ENCODE peak calls at places on chromosomes 7 and 10, in six cellular contexts. V, P, R, N, X and C are unnamed samples.

GRCh38 chr7:81267508-81267907 is 348.7 kb upstream of the SEMA3C start:
- DNase-seq in P (peak), V (no peak), N (no peak), R (peak), X (no peak), C (no peak)

GRCh38 chr10:34702093-34702952 is 112.8 kb downstream of the PARD3 start:
- DNase-seq in N (no peak), R (no peak), X (no peak), V (no peak), P (no peak), C (peak)

GRCh38 chr7:123675092-123675473 is 19.4 kb downstream of the LMOD2 start:
- DNase-seq in R (peak), N (no peak), P (no peak), X (peak), V (no peak), C (no peak)

GRCh38 chr7:19677201-19677600 is 31.6 kb downstream of the POLR1F start:
- DNase-seq in P (no peak), X (peak), N (no peak), V (no peak), R (no peak), C (no peak)

GRCh38 chr10:81838950-81839349 is 36.0 kb upstream of the NRG3 start:
- DNase-seq in X (peak), P (peak), R (no peak), V (peak), N (no peak), C (peak)

GRCh38 chr7:37287093-37287492 is 161.6 kb downstream of the ELMO1 start:
- DNase-seq in N (no peak), V (no peak), R (no peak), X (peak), P (no peak), C (no peak)

GRCh38 chr10:104209575-104210198 is 22.5 kb downstream of the CFAP43 start:
- DNase-seq in V (peak), X (peak), N (no peak), P (peak), R (peak), C (peak)

GRCh38 chr10:6195376-6195775 is 7.4 kb upstream of the PFKFB3 start:
- DNase-seq in X (no peak), V (no peak), R (peak), P (no peak), N (no peak), C (no peak)

GRCh38 chr7:57399251-57399940 is 50.6 kb upstream of the ZNF716 start:
- DNase-seq in V (no peak), X (no peak), P (no peak), R (no peak), N (no peak), C (no peak)

GRCh38 chr10:74977913-74978847 is 133.3 kb upstream of the SAMD8 start:
- DNase-seq in N (no peak), R (no peak), X (no peak), V (no peak), P (no peak), C (no peak)

GRCh38 chr7:54541941-54542618 is at the start of gene VSTM2A:
- DNase-seq in X (no peak), R (no peak), V (peak), N (no peak), P (peak), C (peak)

GRCh38 chr10:114709966-114710365 is 51.9 kb upstream of the ABLIM1 start:
- DNase-seq in P (no peak), R (peak), N (no peak), X (no peak), V (no peak), C (no peak)

GRCh38 chr10:78729366-78729765 is 339.4 kb upstream of the ZMIZ1 start:
- DNase-seq in X (no peak), P (no peak), N (no peak), R (no peak), V (no peak), C (no peak)

GRCh38 chr10:32661346-32661745 is 215.4 kb downstream of the CCDC7 start:
- DNase-seq in R (no peak), N (no peak), V (no peak), P (no peak), X (no peak), C (no peak)

GRCh38 chr7:135486258-135486657 is 23.6 kb downstream of the CNOT4 start:
- DNase-seq in N (no peak), R (peak), X (no peak), P (no peak), V (no peak), C (no peak)

GRCh38 chr10:127999291-127999690 is 92.4 kb downstream of the PTPRE start:
- DNase-seq in R (no peak), P (no peak), V (no peak), X (no peak), N (no peak), C (no peak)

GRCh38 chr10:14244147-14244546 is 86.6 kb downstream of the FRMD4A start:
- DNase-seq in N (no peak), P (peak), V (peak), X (no peak), R (peak), C (no peak)

GRCh38 chr10:102246261-102246660 is 929 bp downstream of the GBF1 start:
- DNase-seq in N (no peak), P (no peak), X (peak), R (peak), V (no peak), C (no peak)

GRCh38 chr10:132700168-132701098 is 85.5 kb downstream of the NKX6-2 start:
- DNase-seq in P (no peak), V (peak), X (peak), R (peak), N (no peak), C (no peak)

GRCh38 chr10:27746364-27747095 is 911 bp upstream of the MKX start:
- DNase-seq in N (no peak), R (no peak), V (peak), X (peak), P (no peak), C (no peak)

GRCh38 chr7:103031781-103032180 is 42.8 kb downstream of the FBXL13 start:
- DNase-seq in P (no peak), V (no peak), N (no peak), X (peak), R (peak), C (no peak)

DNA sequence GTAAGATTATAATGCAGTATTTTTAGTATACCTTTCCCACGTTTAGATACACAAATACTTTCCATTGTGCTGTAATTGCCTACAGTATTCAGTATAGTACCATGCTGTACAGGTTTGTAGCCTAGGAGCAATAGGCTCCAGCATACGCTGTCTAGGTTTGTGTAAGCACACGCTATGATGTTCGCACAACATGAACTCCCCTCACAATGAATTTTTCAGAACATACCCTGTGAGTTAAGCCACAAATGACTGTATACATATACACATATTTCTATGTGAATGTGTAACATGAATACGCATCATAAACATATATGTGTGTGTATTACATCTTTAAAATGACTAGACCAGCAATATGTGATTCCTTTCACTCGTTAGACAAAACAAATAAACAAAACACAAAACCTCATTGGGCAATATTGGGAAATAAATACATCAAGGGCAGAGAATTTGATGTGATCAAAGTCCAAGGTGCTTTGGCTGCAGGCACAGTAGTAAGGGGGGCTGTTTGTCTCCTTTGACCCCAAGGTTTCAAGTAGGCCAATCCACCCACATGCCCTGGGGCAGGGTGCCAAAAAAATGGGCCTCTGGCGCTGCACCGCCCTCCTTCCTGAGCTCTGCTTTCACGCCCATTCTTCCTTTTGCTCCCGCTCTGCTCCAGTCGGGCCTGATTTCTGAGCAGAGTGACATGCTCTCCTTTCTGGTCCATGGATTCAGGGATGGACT is 33.9 kb downstream of the CHN2 start:
- DNase-seq in R (no peak), V (no peak), P (no peak), X (no peak), N (no peak), C (no peak)
- H2AK5ac ChIP-seq in R (no peak), V (no peak), P (no peak), X (no peak), N (no peak), C (no peak)

GRCh38 chr10:62466590-62466989 is 92.4 kb downstream of the ZNF365 start:
- DNase-seq in X (no peak), N (no peak), P (no peak), R (no peak), V (no peak), C (no peak)

GRCh38 chr10:62463364-62463763 is 89.2 kb downstream of the ZNF365 start:
- DNase-seq in V (no peak), X (no peak), R (no peak), N (no peak), P (no peak), C (no peak)

GRCh38 chr10:62471718-62472117 is 97.5 kb downstream of the ZNF365 start:
- DNase-seq in P (no peak), V (no peak), X (no peak), N (no peak), R (peak), C (no peak)

GRCh38 chr10:62464308-62464707 is 90.1 kb downstream of the ZNF365 start:
- DNase-seq in P (no peak), N (no peak), R (peak), V (no peak), X (peak), C (no peak)

GRCh38 chr10:62467509-62467908 is 93.3 kb downstream of the ZNF365 start:
- DNase-seq in R (peak), V (no peak), P (no peak), N (no peak), X (no peak), C (no peak)
- H2BK15ac ChIP-seq in R (no peak), V (no peak), P (no peak), N (no peak), X (no peak), C (no peak)

GRCh38 chr10:118243907-118244306 is 98.2 kb downstream of the FAM204A start:
- DNase-seq in N (no peak), X (no peak), V (no peak), R (no peak), P (no peak), C (no peak)
- H3K4ac ChIP-seq in N (no peak), X (no peak), V (no peak), R (no peak), P (no peak), C (no peak)

GRCh38 chr7:92834661-92835139 is 1.7 kb downstream of the CDK6 start:
- DNase-seq in R (no peak), V (peak), X (peak), P (peak), N (no peak), C (peak)
- H2AK5ac ChIP-seq in R (peak), V (no peak), X (no peak), P (no peak), N (no peak), C (peak)

GRCh38 chr7:149868638-149869290 is 5.0 kb upstream of the ATP6V0E2 start:
- DNase-seq in R (no peak), P (no peak), V (no peak), N (no peak), X (no peak), C (no peak)

GRCh38 chr7:149866139-149866785 is 7.5 kb upstream of the ATP6V0E2 start:
- DNase-seq in P (no peak), V (no peak), X (no peak), N (no peak), R (no peak), C (no peak)

GRCh38 chr7:149867762-149868637 is 5.8 kb upstream of the ATP6V0E2 start:
- DNase-seq in V (no peak), P (no peak), R (no peak), N (no peak), X (no peak), C (no peak)

GRCh38 chr7:149865437-149865836 is 8.3 kb upstream of the ATP6V0E2 start:
- DNase-seq in N (no peak), P (no peak), V (no peak), X (no peak), R (peak), C (no peak)

DNA sequence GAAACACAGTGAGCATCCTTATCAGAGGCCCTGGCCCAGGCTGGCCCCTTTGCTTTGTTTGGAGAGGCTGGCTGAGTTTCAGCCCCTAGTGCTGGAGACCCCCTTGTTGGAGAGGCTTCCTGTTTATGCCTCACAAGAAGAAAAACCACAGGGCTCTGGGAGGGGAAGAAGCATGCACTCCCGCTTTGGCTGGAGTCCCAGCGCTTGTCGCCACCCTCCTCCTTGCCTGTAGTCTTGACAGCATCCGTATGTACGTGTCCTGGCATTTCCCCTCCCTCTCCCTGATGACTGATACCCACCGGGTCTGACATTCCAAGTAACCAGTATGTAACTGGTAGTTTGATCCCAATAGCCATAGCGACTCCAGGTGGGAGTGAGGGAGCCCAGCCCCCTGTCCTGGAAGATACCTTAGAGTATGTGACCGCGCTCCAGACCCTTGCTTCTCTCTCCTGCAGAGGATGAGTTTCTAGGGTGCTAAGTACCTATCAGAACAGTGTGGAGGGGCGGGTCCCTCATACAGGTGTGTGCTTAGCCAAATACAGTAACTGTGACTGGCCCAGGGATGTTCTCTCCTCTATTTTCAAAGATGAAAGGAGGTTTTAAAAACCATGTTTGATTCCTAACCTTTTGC is 6.8 kb upstream of the ATP6V0E2 start:
- DNase-seq in V (no peak), N (no peak), R (peak), X (no peak), P (no peak), C (no peak)
- H2BK15ac ChIP-seq in V (no peak), N (no peak), R (no peak), X (no peak), P (no peak), C (no peak)

GRCh38 chr7:99092064-99092720 is 51.7 kb downstream of the SMURF1 start:
- DNase-seq in N (no peak), X (no peak), P (no peak), R (no peak), V (no peak), C (no peak)
- H3K4ac ChIP-seq in N (no peak), X (no peak), P (no peak), R (no peak), V (no peak), C (no peak)

DNA sequence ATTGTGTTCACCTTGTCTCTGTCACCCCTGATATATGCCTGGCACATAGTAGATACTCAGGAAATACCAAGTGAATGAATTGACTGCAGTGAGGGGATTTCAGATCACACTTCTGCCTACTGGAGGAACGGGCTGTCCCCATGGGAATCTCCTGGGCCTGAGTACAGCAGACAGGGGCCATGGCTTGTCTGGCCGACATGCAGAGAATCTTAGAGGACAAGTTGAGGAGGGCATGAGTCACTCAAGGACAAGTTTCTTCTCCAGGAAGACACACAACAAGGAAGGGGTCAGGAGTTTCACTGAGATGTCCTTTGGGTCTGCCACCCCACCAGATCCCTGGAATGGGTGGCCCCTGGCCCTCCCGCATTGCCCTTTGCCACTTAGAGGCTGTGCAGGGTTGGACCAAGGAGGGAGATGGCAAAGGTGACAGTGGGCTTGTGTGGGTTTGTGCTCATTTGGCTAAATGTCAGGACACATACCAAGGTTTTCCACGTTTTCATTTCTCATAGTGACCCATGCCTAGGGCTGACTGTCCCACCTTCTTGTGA is 20.8 kb downstream of the PLPP4 start:
- DNase-seq in X (peak), P (no peak), N (no peak), V (peak), R (no peak), C (no peak)
- H2AK5ac ChIP-seq in X (no peak), P (no peak), N (no peak), V (no peak), R (no peak), C (no peak)